ENCODE peak calls at places on chromosome 14, in five cellular contexts. E, X, O, D and H are unnamed samples.

GRCh38 chr14:28784262-28785021 is 17.9 kb downstream of the FOXG1 start:
- DNase-seq in E (no peak), X (no peak), O (no peak), D (no peak), H (no peak)

GRCh38 chr14:75995372-75996041 is 9.9 kb downstream of the IFT43 start:
- DNase-seq in E (peak; percentile 23), X (no peak), O (no peak), D (no peak), H (no peak)

GRCh38 chr14:93008381-93008780 is 85.4 kb downstream of the CHGA start:
- DNase-seq in E (no peak), X (no peak), O (no peak), D (no peak), H (peak; percentile 64)

GRCh38 chr14:28671425-28671824 is 95.2 kb upstream of the FOXG1 start:
- DNase-seq in E (no peak), X (no peak), O (no peak), D (no peak), H (no peak)

GRCh38 chr14:83433618-83434017 is 1900.0 kb upstream of the SEL1L start:
- DNase-seq in E (no peak), X (no peak), O (no peak), D (no peak), H (no peak)

GRCh38 chr14:99752486-99753121 is 40.6 kb upstream of the EML1 start:
- DNase-seq in E (no peak), X (no peak), O (no peak), D (no peak), H (no peak)

GRCh38 chr14:65780566-65780965 is 368.0 kb downstream of the FUT8 start:
- DNase-seq in E (no peak), X (no peak), O (no peak), D (no peak), H (no peak)

GRCh38 chr14:53093206-53093605 is 59.9 kb downstream of the DDHD1 start:
- DNase-seq in E (no peak), X (no peak), O (no peak), D (no peak), H (no peak)

GRCh38 chr14:66069830-66070541 is 416.2 kb upstream of the CCDC196 start:
- DNase-seq in E (no peak), X (no peak), O (no peak), D (no peak), H (peak; percentile 14)

GRCh38 chr14:106174206-106174605 is 647.8 kb downstream of the TMEM121 start:
- DNase-seq in E (peak; percentile 19), X (no peak), O (no peak), D (no peak), H (no peak)

GRCh38 chr14:95463173-95463901 is 53.1 kb downstream of the SYNE3 start:
- DNase-seq in E (peak; percentile 66), X (no peak), O (no peak), D (no peak), H (no peak)

GRCh38 chr14:66105819-66106218 is 380.4 kb upstream of the CCDC196 start:
- DNase-seq in E (no peak), X (no peak), O (no peak), D (no peak), H (peak; percentile 30)

GRCh38 chr14:65594153-65594881 is 181.8 kb downstream of the FUT8 start:
- DNase-seq in E (peak; percentile 62), X (peak; percentile 13), O (no peak), D (no peak), H (no peak)

GRCh38 chr14:31966896-31967668 is 110.0 kb upstream of the ARHGAP5 start:
- DNase-seq in E (no peak), X (no peak), O (no peak), D (no peak), H (no peak)

GRCh38 chr14:106211489-106211888 is 685.1 kb downstream of the TMEM121 start:
- DNase-seq in E (no peak), X (no peak), O (no peak), D (no peak), H (no peak)

GRCh38 chr14:52051861-52052260 is 17.0 kb downstream of the NID2 start:
- DNase-seq in E (no peak), X (no peak), O (no peak), D (no peak), H (no peak)

GRCh38 chr14:85535916-85536834 is 6.2 kb downstream of the FLRT2 start:
- DNase-seq in E (no peak), X (peak; percentile 53), O (no peak), D (no peak), H (no peak)

GRCh38 chr14:75913183-75913582 is 68.6 kb downstream of the TGFB3 start:
- DNase-seq in E (no peak), X (no peak), O (no peak), D (no peak), H (no peak)

GRCh38 chr14:39469094-39469710 is 37.0 kb upstream of the FBXO33 start:
- DNase-seq in E (peak; percentile 26), X (no peak), O (no peak), D (no peak), H (no peak)

GRCh38 chr14:101187017-101187815 is 283.7 kb upstream of the RTL1 start:
- DNase-seq in E (no peak), X (no peak), O (no peak), D (no peak), H (no peak)

GRCh38 chr14:92426237-92426636 is 87.3 kb upstream of the RIN3 start:
- DNase-seq in E (no peak), X (no peak), O (no peak), D (no peak), H (no peak)

GRCh38 chr14:92626041-92626440 is 112.5 kb downstream of the RIN3 start:
- DNase-seq in E (no peak), X (no peak), O (no peak), D (no peak), H (no peak)

GRCh38 chr14:52360831-52361230 is 46.7 kb downstream of the PTGER2 start:
- DNase-seq in E (peak; percentile 37), X (no peak), O (no peak), D (no peak), H (no peak)

GRCh38 chr14:50044040-50044651 is 72.2 kb downstream of the VCPKMT start:
- DNase-seq in E (no peak), X (no peak), O (no peak), D (no peak), H (no peak)

GRCh38 chr14:61337893-61338292 is 16.5 kb downstream of the PRKCH start:
- DNase-seq in E (peak; percentile 36), X (no peak), O (no peak), D (no peak), H (no peak)

GRCh38 chr14:34700622-34701130 is 13.7 kb downstream of the CFL2 start:
- DNase-seq in E (no peak), X (no peak), O (no peak), D (no peak), H (no peak)

GRCh38 chr14:75046899-75047298 is 4.4 kb downstream of the MLH3 start:
- DNase-seq in E (no peak), X (no peak), O (no peak), D (no peak), H (no peak)

GRCh38 chr14:102262894-102263462 is 42.0 kb downstream of the MOK start:
- DNase-seq in E (no peak), X (peak; percentile 33), O (no peak), D (no peak), H (peak; percentile 27)

GRCh38 chr14:20809917-20810316 is 7.3 kb upstream of the RNASE1 start:
- DNase-seq in E (no peak), X (no peak), O (no peak), D (no peak), H (no peak)

GRCh38 chr14:70709726-70710382 is 68.1 kb downstream of the TTC9 start:
- DNase-seq in E (no peak), X (no peak), O (no peak), D (no peak), H (no peak)

GRCh38 chr14:100201701-100202100 is 37.2 kb upstream of the YY1 start:
- DNase-seq in E (no peak), X (no peak), O (no peak), D (no peak), H (no peak)

GRCh38 chr14:55430024-55430690 is 10.3 kb downstream of the TBPL2 start:
- DNase-seq in E (peak; percentile 36), X (peak; percentile 64), O (no peak), D (no peak), H (peak; percentile 34)

GRCh38 chr14:74038015-74038859 is 19.1 kb downstream of the BBOF1 start:
- DNase-seq in E (no peak), X (peak; percentile 62), O (peak; percentile 12), D (no peak), H (peak; percentile 6)

GRCh38 chr14:55130194-55130550 is 1.1 kb downstream of the LGALS3 start:
- DNase-seq in E (no peak), X (peak; percentile 54), O (no peak), D (no peak), H (peak; percentile 42)

GRCh38 chr14:52797653-52798052 is 6.2 kb upstream of the GNPNAT1 start:
- DNase-seq in E (no peak), X (no peak), O (no peak), D (no peak), H (no peak)

GRCh38 chr14:48331421-48331820 is 656.0 kb upstream of the MDGA2 start:
- DNase-seq in E (no peak), X (no peak), O (no peak), D (no peak), H (no peak)

GRCh38 chr14:87615050-87615449 is 377.9 kb downstream of the GALC start:
- DNase-seq in E (no peak), X (no peak), O (no peak), D (no peak), H (no peak)

GRCh38 chr14:89807905-89808304 is 146.6 kb downstream of the EFCAB11 start:
- DNase-seq in E (no peak), X (no peak), O (no peak), D (no peak), H (no peak)

GRCh38 chr14:77457115-77457521 is 283 bp downstream of the VIPAS39 start:
- DNase-seq in E (no peak), X (no peak), O (no peak), D (no peak), H (peak; percentile 15)
- TF ChIP-seq POLR2A in E (peak; percentile 70), X (peak; percentile 98), O (peak; percentile 85), D (peak; percentile 84), H (no peak)

GRCh38 chr14:79293482-79293881 is 917.8 kb downstream of the DIO2 start:
- DNase-seq in E (no peak), X (no peak), O (no peak), D (no peak), H (no peak)

GRCh38 chr14:79299162-79299561 is 912.1 kb downstream of the DIO2 start:
- DNase-seq in E (no peak), X (no peak), O (no peak), D (no peak), H (no peak)

GRCh38 chr14:79294506-79294905 is 916.8 kb downstream of the DIO2 start:
- DNase-seq in E (no peak), X (no peak), O (no peak), D (no peak), H (no peak)

GRCh38 chr14:79298373-79298772 is 912.9 kb downstream of the DIO2 start:
- DNase-seq in E (no peak), X (no peak), O (no peak), D (no peak), H (no peak)

GRCh38 chr14:79295385-79295784 is 915.9 kb downstream of the DIO2 start:
- DNase-seq in E (no peak), X (no peak), O (no peak), D (no peak), H (no peak)
- TF ChIP-seq POLR2A in E (no peak), X (no peak), O (no peak), D (no peak), H (no peak)

GRCh38 chr14:68938515-68939423 is 40.3 kb downstream of the ACTN1 start:
- DNase-seq in E (peak; percentile 72), X (peak; percentile 64), O (no peak), D (no peak), H (no peak)
- TF ChIP-seq POLR2A in E (no peak), X (no peak), O (no peak), D (no peak), H (no peak)

GRCh38 chr14:59217011-59217410 is 28.5 kb downstream of the DAAM1 start:
- DNase-seq in E (no peak), X (no peak), O (no peak), D (no peak), H (no peak)
- TF ChIP-seq POLR2A in E (no peak), X (no peak), O (no peak), D (no peak), H (no peak)